ENCODE peak calls at places on chromosomes 16 and 17, in six cellular contexts. U, X, C, Q, P and B are unnamed samples.

GRCh38 chr17:63702616-63703015 is 2.7 kb upstream of the LIMD2 start:
- DNase-seq in U (no peak), Q (no peak), P (peak; percentile 35), X (no peak), C (no peak), B (no peak)

GRCh38 chr17:14840616-14841231 is 424.4 kb downstream of the PMP22 start:
- DNase-seq in U (no peak), C (no peak), Q (no peak), P (no peak), X (no peak), B (no peak)

GRCh38 chr17:352421-353212 is at the start of gene RPH3AL:
- DNase-seq in U (no peak), Q (no peak), X (peak; percentile 36), C (peak; percentile 83), P (no peak), B (no peak)

GRCh38 chr17:28760987-28761562 is 17.3 kb downstream of the TRAF4 start:
- DNase-seq in P (peak; percentile 72), U (no peak), C (peak; percentile 63), X (no peak), Q (peak; percentile 64), B (peak; percentile 25)

GRCh38 chr17:73335591-73336503 is 24.0 kb upstream of the CDC42EP4 start:
- DNase-seq in X (no peak), C (peak; percentile 46), P (no peak), Q (no peak), U (no peak), B (no peak)

GRCh38 chr17:31321481-31321880 is at the start of gene EVI2A:
- DNase-seq in Q (no peak), X (no peak), P (no peak), U (peak; percentile 97), C (peak; percentile 69), B (peak; percentile 84)

GRCh38 chr17:78723001-78723796 is 58.9 kb downstream of the CYTH1 start:
- DNase-seq in Q (peak; percentile 41), C (no peak), U (peak; percentile 35), P (no peak), X (no peak), B (no peak)

GRCh38 chr17:81039854-81040758 is 5.2 kb downstream of the BAIAP2 start:
- DNase-seq in Q (no peak), U (no peak), P (no peak), C (peak; percentile 65), X (no peak), B (no peak)

GRCh38 chr17:41507315-41507880 is 2.0 kb upstream of the KRT13 start:
- DNase-seq in X (no peak), U (no peak), P (no peak), Q (no peak), C (no peak), B (no peak)

GRCh38 chr16:67406628-67407027 is 9.6 kb downstream of the ZDHHC1 start:
- DNase-seq in C (peak; percentile 39), U (no peak), Q (no peak), P (no peak), X (no peak), B (no peak)

GRCh38 chr17:60151355-60151754 is 1.6 kb downstream of the CA4 start:
- DNase-seq in Q (no peak), C (no peak), U (peak; percentile 44), P (no peak), X (no peak), B (peak; percentile 45)

GRCh38 chr16:56032072-56032471 is 156.9 kb upstream of the CES5A start:
- DNase-seq in Q (no peak), C (no peak), U (no peak), P (no peak), X (no peak), B (no peak)

GRCh38 chr17:39608601-39609000 is 881 bp upstream of the NEUROD2 start:
- DNase-seq in C (no peak), U (no peak), Q (no peak), P (no peak), X (no peak), B (no peak)

GRCh38 chr17:34579017-34579946 is at the start of gene TMEM132E:
- DNase-seq in U (no peak), P (no peak), C (no peak), X (no peak), Q (peak; percentile 37), B (no peak)

GRCh38 chr17:42120161-42121065 is 754 bp downstream of the KAT2A start:
- DNase-seq in P (no peak), U (no peak), X (no peak), C (no peak), Q (no peak), B (peak; percentile 42)

GRCh38 chr16:67082891-67083290 is 26.9 kb upstream of the PHAF1 start:
- DNase-seq in P (no peak), Q (no peak), X (no peak), C (no peak), U (no peak), B (no peak)

GRCh38 chr16:69798466-69798865 is 36.3 kb downstream of the WWP2 start:
- DNase-seq in Q (no peak), P (no peak), X (no peak), U (no peak), C (no peak), B (no peak)

GRCh38 chr17:16444258-16444886 is 29.0 kb downstream of the TRPV2 start:
- DNase-seq in C (peak; percentile 27), P (no peak), Q (no peak), U (no peak), X (no peak), B (peak; percentile 61)

GRCh38 chr17:78820841-78821240 is 19.8 kb downstream of the USP36 start:
- DNase-seq in U (no peak), C (no peak), P (no peak), X (no peak), Q (no peak), B (no peak)

GRCh38 chr17:58224315-58224714 is 5.3 kb upstream of the MKS1 start:
- DNase-seq in P (no peak), X (peak; percentile 28), C (peak; percentile 92), Q (no peak), U (no peak), B (no peak)
- H3K4me3 ChIP-seq in P (no peak overlapping the region), X (peak overlapping the region; percentile 32), C (peak overlapping the region; percentile 2), Q (no peak overlapping the region), U (no peak overlapping the region), B (no peak overlapping the region)

GRCh38 chr16:30084096-30084815 is 7.5 kb downstream of the TBX6 start:
- DNase-seq in U (no peak), P (no peak), C (no peak), Q (no peak), X (no peak), B (no peak)

GRCh38 chr16:30083216-30084055 is 7.6 kb downstream of the PPP4C start:
- DNase-seq in U (no peak), C (no peak), P (no peak), Q (no peak), X (no peak), B (no peak)

GRCh38 chr16:30085247-30085646 is 6.5 kb downstream of the TBX6 start:
- DNase-seq in U (no peak), X (no peak), P (no peak), C (no peak), Q (no peak), B (no peak)

GRCh38 chr16:30084816-30085159 is 6.9 kb downstream of the TBX6 start:
- DNase-seq in X (no peak), C (no peak), U (no peak), P (no peak), Q (peak; percentile 57), B (no peak)

GRCh38 chr16:30082545-30083090 is 6.8 kb downstream of the PPP4C start:
- DNase-seq in X (no peak), Q (no peak), P (no peak), C (no peak), U (no peak), B (no peak)
- TF ChIP-seq CTCF in X (peak; percentile 51), Q (no peak), P (no peak), C (peak; percentile 44), U (peak; percentile 17), B (no peak)

GRCh38 chr16:89191901-89192184 is 8.5 kb downstream of the SLC22A31 start:
- DNase-seq in P (no peak), U (no peak), Q (no peak), C (no peak), X (no peak), B (no peak)

GRCh38 chr16:89193021-89193575 is 7.2 kb downstream of the SLC22A31 start:
- DNase-seq in P (no peak), X (peak; percentile 94), U (peak; percentile 24), Q (peak; percentile 29), C (peak; percentile 80), B (no peak)

GRCh38 chr16:89190150-89190958 is 10.0 kb downstream of the SLC22A31 start:
- DNase-seq in X (no peak), U (no peak), Q (no peak), C (no peak), P (no peak), B (no peak)

GRCh38 chr16:89189358-89190025 is 10.8 kb downstream of the SLC22A31 start:
- DNase-seq in U (no peak), X (no peak), C (no peak), P (no peak), Q (no peak), B (no peak)

DNA sequence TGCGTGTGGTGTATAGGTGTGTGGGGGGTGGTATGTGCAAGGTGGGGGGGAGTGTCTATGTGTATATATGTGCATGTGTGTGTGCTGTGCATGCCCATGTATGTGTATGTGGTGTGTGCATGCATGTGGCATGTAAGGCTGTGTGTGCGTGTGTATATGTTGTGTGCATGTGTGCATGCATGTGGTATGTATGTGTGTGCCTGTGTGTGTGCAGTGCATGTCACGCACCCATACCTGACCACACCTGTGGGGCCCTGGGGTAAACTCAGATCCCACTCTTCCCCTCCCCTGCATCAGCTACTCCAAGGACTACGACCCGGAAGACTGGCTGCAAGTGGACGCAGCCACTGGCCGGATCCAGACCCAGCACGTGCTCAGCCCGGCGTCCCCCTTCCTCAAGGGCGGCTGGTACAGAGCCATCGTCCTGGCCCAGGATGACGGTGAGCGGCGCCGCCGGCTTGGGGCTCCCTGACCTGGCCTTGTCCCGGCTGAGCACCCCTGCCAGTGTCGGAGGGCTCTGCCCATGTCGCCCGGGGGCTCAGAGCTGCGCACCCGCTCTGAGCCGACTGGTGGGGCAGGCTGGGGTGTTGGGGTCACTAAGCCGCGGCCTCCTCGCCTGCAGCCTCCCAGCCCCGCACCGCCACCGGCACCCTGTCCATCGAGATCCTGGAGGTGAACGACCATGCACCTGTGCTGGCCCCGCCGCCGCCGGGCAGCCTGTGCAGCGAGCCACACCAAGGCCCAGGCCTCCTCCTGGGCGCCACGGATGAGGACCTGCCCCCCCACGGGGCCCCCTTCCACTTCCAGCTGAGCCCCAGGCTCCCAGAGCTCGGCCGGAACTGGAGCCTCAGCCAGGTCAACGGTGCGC is 9.1 kb downstream of the SLC22A31 start:
- DNase-seq in X (no peak), Q (no peak), P (no peak), U (no peak), C (no peak), B (no peak)
- H3K4me3 ChIP-seq in X (peak overlapping the region; percentile 74), Q (peak overlapping the region; percentile 62), P (no peak overlapping the region), U (no peak overlapping the region), C (no peak overlapping the region), B (no peak overlapping the region)

DNA sequence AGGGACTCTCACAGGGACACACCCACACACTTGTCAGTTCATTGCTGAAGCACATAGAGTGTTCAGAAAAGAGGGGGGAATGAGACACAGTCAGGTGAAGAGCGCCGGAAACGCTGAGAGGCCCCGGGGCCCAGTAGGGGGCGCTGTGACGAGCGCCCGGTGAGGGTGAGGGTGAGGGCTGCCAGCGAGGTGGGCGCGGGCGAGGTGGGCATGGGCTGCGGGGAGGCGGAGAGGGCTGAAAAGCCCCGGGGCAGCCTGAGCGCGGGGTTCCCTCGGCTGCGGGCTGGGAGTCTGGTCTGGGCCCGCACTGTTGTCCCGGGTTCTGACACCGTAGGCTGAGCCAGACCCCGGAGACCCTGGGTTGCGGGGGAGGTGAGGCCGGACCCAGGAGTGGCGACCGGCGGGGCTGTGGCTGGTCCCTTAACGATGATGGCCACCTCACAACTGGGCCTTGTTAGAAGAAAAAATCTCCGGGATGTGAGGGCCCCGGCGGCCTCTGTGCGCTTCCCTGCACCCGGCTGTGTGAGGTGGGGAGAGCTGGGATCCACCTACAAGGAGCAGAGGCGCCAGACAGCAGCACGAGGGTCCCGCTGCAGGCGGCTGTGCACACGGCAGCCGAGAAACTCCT is 91.4 kb downstream of the C16orf78 start:
- DNase-seq in X (no peak), C (no peak), U (peak; percentile 71), P (peak; percentile 47), Q (no peak), B (no peak)
- TF ChIP-seq CTCF in X (peak; percentile 81), C (peak; percentile 26), U (peak; percentile 73), P (no peak), Q (peak; percentile 52), B (peak; percentile 45)